ENCODE peak calls at places on chromosomes 2 and 18, in five cellular contexts. Y is activated CD8-positive, alpha-beta memory T cell treated with anti-CD3 and anti-CD28 coated beads for 4 hours; D is stimulated activated naive CD8-positive, alpha-beta T cell treated with anti-CD3 and anti-CD28 coated beads, Interleukin-15, Interleukin-2, amounts not matched to agents 100 U/mL and 50 U/mL, for 24 hours; G is upper lobe of right lung; X is fibroblast of gingiva. J is an unnamed sample.

GRCh38 chr18:59517446-59518171 is 158.5 kb upstream of the LMAN1 start:
- DNase-seq in Y (no peak), D (no peak), G (no peak), X (no peak), J (peak)

GRCh38 chr18:57434177-57434535 is 1.0 kb upstream of the ONECUT2 start:
- DNase-seq in Y (no peak), D (no peak), G (no peak), X (no peak), J (no peak)

GRCh38 chr2:118670868-118671267 is 176.6 kb downstream of the EN1 start:
- DNase-seq in Y (no peak), D (no peak), G (no peak), X (no peak), J (no peak)

GRCh38 chr2:167134381-167135072 is 246.2 kb downstream of the XIRP2 start:
- DNase-seq in Y (no peak), D (no peak), G (no peak), X (peak), J (no peak)

GRCh38 chr2:164522561-164522981 is 98.7 kb downstream of the GRB14 start:
- DNase-seq in Y (no peak), D (no peak), G (no peak), X (no peak), J (no peak)

GRCh38 chr18:58412844-58413666 is 215.8 kb downstream of the ALPK2 start:
- DNase-seq in Y (no peak), D (no peak), G (no peak), X (no peak), J (no peak)

GRCh38 chr2:63029058-63029457 is 21.6 kb upstream of the OTX1 start:
- DNase-seq in Y (no peak), D (no peak), G (no peak), X (no peak), J (no peak)

GRCh38 chr18:44143054-44143453 is 537.6 kb upstream of the SETBP1 start:
- DNase-seq in Y (no peak), D (no peak), G (no peak), X (no peak), J (no peak)

GRCh38 chr2:64157792-64158191 is 13.6 kb upstream of the PELI1 start:
- DNase-seq in Y (no peak), D (no peak), G (no peak), X (peak), J (no peak)

GRCh38 chr2:44705356-44705755 is 236.1 kb upstream of the SIX3 start:
- DNase-seq in Y (no peak), D (no peak), G (no peak), X (no peak), J (no peak)

GRCh38 chr2:42102606-42103450 is 55.0 kb downstream of the PKDCC start:
- DNase-seq in Y (no peak), D (peak), G (peak), X (no peak), J (no peak)

GRCh38 chr2:68769586-68770270 is 35.1 kb downstream of the ARHGAP25 start:
- DNase-seq in Y (no peak), D (no peak), G (no peak), X (no peak), J (no peak)

J was measured in K562.